ENCODE peak calls at places on chromosomes 13 and 19, in five cellular contexts. Z is foreskin keratinocyte, D is Calu3, C is stomach, N is H9. G is an unnamed sample.

GRCh38 chr13:30832845-30833332 is 73.2 kb upstream of the MEDAG start:
- DNase-seq in Z (no peak), D (peak; percentile 92), C (peak; percentile 88), N (peak; percentile 47), G (peak; percentile 51)

GRCh38 chr19:39196860-39197562 is at the start of gene NCCRP1:
- DNase-seq in Z (no peak), D (no peak), C (no peak), N (peak; percentile 71), G (no peak)

GRCh38 chr13:77579971-77580370 is 44.5 kb downstream of the SCEL start:
- DNase-seq in Z (no peak), D (no peak), C (no peak), N (no peak), G (no peak)

GRCh38 chr19:2478756-2479555 is 3.0 kb downstream of the GADD45B start:
- DNase-seq in Z (no peak), D (peak; percentile 60), C (peak; percentile 88), N (no peak), G (peak; percentile 88)

GRCh38 chr19:45142016-45142727 is 18.6 kb downstream of the NKPD1 start:
- DNase-seq in Z (no peak), D (no peak), C (no peak), N (no peak), G (no peak)

GRCh38 chr13:50319603-50320296 is 304.5 kb downstream of the KCNRG start:
- DNase-seq in Z (no peak), D (no peak), C (no peak), N (no peak), G (no peak)

GRCh38 chr13:34409496-34410163 is 532.4 kb upstream of the NBEA start:
- DNase-seq in Z (no peak), D (no peak), C (no peak), N (no peak), G (no peak)

GRCh38 chr13:74966814-74967213 is 515.2 kb downstream of the TBC1D4 start:
- DNase-seq in Z (no peak), D (no peak), C (no peak), N (no peak), G (no peak)

GRCh38 chr19:39765091-39766076 is 13.3 kb upstream of the LEUTX start:
- DNase-seq in Z (no peak), D (peak; percentile 71), C (peak; percentile 44), N (peak; percentile 48), G (no peak)

GRCh38 chr19:29277107-29277506 is 64.2 kb upstream of the UQCRFS1 start:
- DNase-seq in Z (no peak), D (peak; percentile 15), C (no peak), N (peak; percentile 82), G (no peak)

DNA sequence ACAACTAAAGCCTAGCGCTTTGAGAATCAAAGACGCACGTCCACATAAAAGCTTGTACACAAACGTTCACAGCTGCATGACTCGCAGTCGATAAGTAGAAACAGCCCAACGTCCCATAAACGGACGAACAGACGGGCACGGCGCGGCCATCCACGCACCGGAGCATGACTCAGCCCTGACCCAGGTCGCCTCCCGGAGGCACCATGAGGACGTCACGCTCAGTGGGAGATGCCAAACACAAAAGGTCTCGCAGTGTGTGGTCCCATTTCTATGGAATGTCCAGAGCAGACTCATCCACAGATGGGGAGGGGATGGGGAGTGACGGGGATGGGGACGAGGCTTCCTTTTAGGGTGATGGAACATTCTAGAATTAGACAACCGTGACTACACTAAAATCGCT is 9.4 kb downstream of the POLRMT start:
- DNase-seq in Z (no peak), D (no peak), C (no peak), N (no peak), G (no peak)
- TF ChIP-seq CTCF in Z (no peak), D (no peak), C (no peak), N (no peak), G (no peak)

GRCh38 chr19:8250596-8250995 is 41.4 kb downstream of the CERS4 start:
- DNase-seq in Z (no peak), D (no peak), C (no peak), N (no peak), G (no peak)
- TF ChIP-seq CTCF in Z (no peak), D (no peak), C (no peak), N (no peak), G (no peak)

DNA sequence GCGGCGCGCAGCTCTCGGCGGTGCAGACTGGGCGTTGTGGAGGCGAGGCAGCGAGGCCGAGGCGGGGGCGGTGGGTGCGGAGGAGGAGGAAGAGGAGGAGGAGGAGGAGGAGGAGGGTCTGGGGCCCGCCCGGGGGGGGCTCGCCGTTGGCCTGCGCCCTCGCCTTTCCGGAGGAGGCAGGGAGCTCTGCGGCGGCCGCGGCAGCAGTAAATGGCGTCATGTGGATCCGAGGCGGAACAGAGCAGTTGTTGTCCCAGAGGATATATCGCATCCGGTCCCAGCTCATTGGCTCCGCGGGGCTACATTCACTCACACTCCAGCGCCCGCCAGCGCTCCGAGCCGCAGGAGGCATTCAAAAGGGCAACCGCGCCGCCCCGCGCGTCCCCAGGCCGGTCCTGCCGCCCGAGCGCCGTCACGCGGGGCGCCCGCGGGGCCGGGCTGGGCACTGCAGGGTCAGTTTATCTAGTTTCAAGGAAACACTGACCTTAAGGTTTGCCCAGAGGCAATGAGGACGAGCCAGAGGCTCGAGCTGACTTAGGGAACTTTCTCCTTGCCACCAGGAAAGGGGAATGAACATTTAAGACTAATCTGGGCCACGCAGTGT is at the start of gene SPRY2:
- DNase-seq in Z (no peak), D (peak; percentile 75), C (peak; percentile 93), N (peak; percentile 96), G (peak; percentile 51)
- TF ChIP-seq CTCF in Z (peak; percentile 32), D (no peak), C (no peak), N (no peak), G (no peak)

GRCh38 chr13:37138169-37138568 is 32.7 kb upstream of the CSNK1A1L start:
- DNase-seq in Z (no peak), D (no peak), C (no peak), N (peak; percentile 43), G (no peak)
- TF ChIP-seq CTCF in Z (peak; percentile 54), D (no peak), C (no peak), N (peak; percentile 63), G (no peak)

DNA sequence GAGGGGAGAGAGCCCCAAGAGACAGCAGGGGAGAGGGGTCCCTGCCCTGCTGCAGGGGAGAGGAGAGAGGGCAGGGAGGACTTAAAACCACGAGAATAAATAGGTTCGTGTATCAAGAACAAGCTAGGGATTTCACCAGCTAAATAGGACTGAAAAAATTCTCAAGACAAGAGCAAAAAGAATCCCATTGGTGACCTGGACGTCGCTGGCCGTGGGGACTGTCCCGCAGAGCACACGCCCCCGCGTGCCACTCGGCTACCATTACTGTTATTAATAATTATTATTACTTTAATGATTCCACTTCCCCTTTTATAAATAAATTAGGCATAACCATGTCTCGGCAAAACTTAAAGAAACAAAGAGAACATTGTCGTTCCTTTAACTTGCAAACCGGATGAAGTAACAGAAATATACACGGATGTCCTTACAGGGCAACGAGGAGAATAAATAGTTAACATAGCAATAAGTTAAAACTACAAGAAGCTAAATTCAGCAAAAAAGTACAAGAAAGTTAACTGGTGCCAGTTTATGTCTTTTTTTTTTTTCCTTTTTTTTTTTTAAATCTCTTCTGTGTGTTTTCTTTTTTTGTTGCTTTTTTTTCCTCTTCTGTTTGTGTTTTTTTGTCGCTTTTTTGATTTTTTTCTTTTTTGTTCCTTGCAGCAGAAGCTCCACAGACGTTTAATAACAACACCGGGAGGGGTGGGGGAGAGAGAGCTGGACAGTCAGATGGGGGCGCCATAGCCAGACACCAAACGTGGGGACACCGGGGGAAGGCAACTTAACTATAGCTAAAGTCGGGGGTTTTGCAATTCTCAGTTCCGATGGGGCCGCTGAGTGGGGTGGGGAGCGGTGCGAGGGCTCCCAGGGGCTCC is 16.7 kb downstream of the PRKCSH start:
- DNase-seq in Z (no peak), D (no peak), C (no peak), N (peak; percentile 30), G (no peak)
- TF ChIP-seq CTCF in Z (no peak), D (no peak), C (no peak), N (peak; percentile 37), G (no peak)

GRCh38 chr19:55702131-55702627 is 27.2 kb downstream of the EPN1 start:
- DNase-seq in Z (no peak), D (no peak), C (peak; percentile 71), N (no peak), G (peak; percentile 29)
- TF ChIP-seq CTCF in Z (no peak), D (no peak), C (no peak), N (no peak), G (no peak)

DNA sequence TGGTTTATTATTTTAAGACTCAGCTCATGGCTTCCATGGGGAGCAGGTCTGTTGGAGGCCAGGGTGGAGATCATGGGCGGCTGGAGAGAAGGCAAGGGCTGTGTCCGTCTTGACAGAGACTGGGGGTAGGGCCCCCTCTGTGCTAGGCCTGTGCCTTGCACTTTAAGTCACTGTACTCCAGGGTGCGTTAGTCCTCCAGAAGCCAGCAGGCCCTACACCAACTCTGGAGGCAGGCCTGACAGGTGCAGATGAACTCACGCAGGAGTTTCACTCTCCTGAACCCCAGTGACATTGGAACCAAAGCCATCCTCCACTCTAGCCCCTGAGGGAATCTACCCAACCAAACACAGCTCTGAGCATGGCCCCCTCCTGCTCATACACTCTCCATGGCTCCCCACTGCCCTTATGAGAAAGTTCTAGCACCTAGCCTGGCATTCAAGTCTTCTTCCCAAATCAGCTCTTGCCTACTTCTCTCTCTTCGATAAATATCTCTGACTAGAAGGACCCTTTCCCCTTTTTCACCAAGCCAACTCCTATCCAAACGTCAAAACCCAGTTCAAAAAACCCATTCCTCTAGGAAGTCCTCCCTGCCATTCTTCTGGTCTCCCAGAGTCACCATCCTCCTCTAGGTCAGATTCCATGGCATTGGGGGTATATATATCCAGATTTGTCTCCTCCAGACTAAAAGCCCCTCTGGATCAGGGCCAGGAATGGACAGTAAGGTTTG is 15.1 kb downstream of the MEF2B start:
- DNase-seq in Z (no peak), D (no peak), C (no peak), N (no peak), G (no peak)
- TF ChIP-seq CTCF in Z (no peak), D (no peak), C (no peak), N (peak; percentile 8), G (no peak)

GRCh38 chr19:33463194-33463593 is 58.4 kb downstream of the PEPD start:
- DNase-seq in Z (no peak), D (no peak), C (no peak), N (peak; percentile 2), G (no peak)
- TF ChIP-seq CTCF in Z (no peak), D (no peak), C (no peak), N (no peak), G (no peak)

G was measured in CD14-positive monocyte.